ENCODE peak calls at places on chromosomes 6 and 20, in four cellular contexts. F is cardiac muscle cell; X is CD8-positive, alpha-beta memory T cell; V is GM12878. O is an unnamed sample.

GRCh38 chr6:29953001-29953436 is 10.7 kb downstream of the HLA-A start:
- DNase-seq in F (peak; percentile 46), X (no peak), V (no peak), O (no peak)

GRCh38 chr6:8082954-8083858 is 19.0 kb upstream of the BLOC1S5 start:
- DNase-seq in F (no peak), X (no peak), V (no peak), O (no peak)

GRCh38 chr20:59948828-59949720 is 8.9 kb downstream of the FAM217B start:
- DNase-seq in F (peak; percentile 60), X (peak; percentile 59), V (no peak), O (peak; percentile 75)

GRCh38 chr20:35979528-35979927 is 11.1 kb downstream of the CNBD2 start:
- DNase-seq in F (no peak), X (no peak), V (no peak), O (no peak)

GRCh38 chr6:168676552-168677317 is 235.8 kb downstream of the SMOC2 start:
- DNase-seq in F (no peak), X (no peak), V (no peak), O (no peak)

GRCh38 chr6:27668442-27669275 is 195.8 kb upstream of the ZNF184 start:
- DNase-seq in F (peak; percentile 50), X (no peak), V (no peak), O (peak; percentile 68)

GRCh38 chr6:119890470-119890869 is 540.9 kb upstream of the MAN1A1 start:
- DNase-seq in F (no peak), X (no peak), V (no peak), O (no peak)

GRCh38 chr6:2957696-2958330 is 13.6 kb downstream of the SERPINB6 start:
- DNase-seq in F (no peak), X (no peak), V (no peak), O (no peak)

GRCh38 chr20:53672484-53673129 is 79.0 kb upstream of the ZNF217 start:
- DNase-seq in F (no peak), X (no peak), V (no peak), O (no peak)

GRCh38 chr6:13725570-13725969 is 13.9 kb upstream of the RANBP9 start:
- DNase-seq in F (no peak), X (peak; percentile 64), V (no peak), O (peak; percentile 53)

GRCh38 chr20:6525447-6526303 is 241.8 kb upstream of the BMP2 start:
- DNase-seq in F (no peak), X (no peak), V (no peak), O (no peak)

GRCh38 chr6:145815875-145816274 is 1.3 kb upstream of the FBXO30 start:
- DNase-seq in F (no peak), X (no peak), V (no peak), O (no peak)
- H3K4me3 ChIP-seq in F (peak overlapping the region; percentile 67), X (peak overlapping the region; percentile 92), V (peak overlapping the region; percentile 97), O (peak overlapping the region; percentile 85)

DNA sequence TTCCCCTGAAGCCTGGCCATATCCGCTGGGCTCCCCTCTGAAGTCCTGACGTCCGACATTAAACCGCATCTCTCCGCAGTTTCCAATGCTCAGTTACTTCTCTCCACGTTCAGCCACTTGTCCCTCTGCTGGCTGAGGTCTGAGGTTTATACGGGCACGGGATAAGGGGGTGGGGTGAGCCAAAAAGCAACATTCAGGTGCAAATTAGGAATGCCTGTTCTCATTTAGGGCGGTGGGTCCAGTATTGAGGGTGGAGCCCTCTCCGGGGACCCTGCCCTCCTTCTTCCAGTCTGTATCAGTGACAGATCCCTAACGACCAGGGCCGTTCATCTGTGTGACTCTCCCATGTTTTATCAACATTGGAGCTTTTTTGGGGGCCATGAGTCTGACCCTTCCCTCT is 1454.4 kb downstream of the HACE1 start:
- DNase-seq in F (no peak), X (no peak), V (no peak), O (no peak)
- H3K4me3 ChIP-seq in F (no peak overlapping the region), X (no peak overlapping the region), V (no peak overlapping the region), O (no peak overlapping the region)

DNA sequence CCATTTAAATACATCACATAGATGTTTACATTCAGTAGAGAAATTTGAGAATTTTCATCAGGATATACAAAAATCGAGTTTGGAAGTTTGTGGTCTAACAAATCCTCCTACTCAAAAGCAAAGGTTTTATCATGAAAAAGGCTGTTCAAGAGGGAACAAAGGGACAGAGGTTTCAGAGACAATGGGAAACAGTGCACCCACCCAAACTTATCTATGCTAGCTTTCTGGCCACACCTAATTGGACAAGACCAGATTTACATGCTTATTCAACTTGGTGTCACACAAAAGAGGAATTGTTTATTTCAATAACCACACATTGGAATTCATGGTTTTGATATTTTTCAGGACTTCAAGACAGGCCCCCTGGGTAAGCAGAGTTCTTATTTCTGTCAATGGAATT is 28.4 kb upstream of the RSPO3 start:
- DNase-seq in F (no peak), X (no peak), V (no peak), O (no peak)
- H3K4me3 ChIP-seq in F (no peak overlapping the region), X (no peak overlapping the region), V (no peak overlapping the region), O (no peak overlapping the region)

GRCh38 chr20:9835302-9835701 is 3.6 kb downstream of the PAK5 start:
- DNase-seq in F (no peak), X (no peak), V (no peak), O (no peak)

GRCh38 chr20:9838035-9838377 is 870 bp downstream of the PAK5 start:
- DNase-seq in F (no peak), X (no peak), V (no peak), O (no peak)

GRCh38 chr20:9838378-9839295 is at the start of gene PAK5:
- DNase-seq in F (peak; percentile 95), X (no peak), V (no peak), O (no peak)

GRCh38 chr20:9839626-9840025 is 750 bp upstream of the PAK5 start:
- DNase-seq in F (no peak), X (no peak), V (no peak), O (no peak)

DNA sequence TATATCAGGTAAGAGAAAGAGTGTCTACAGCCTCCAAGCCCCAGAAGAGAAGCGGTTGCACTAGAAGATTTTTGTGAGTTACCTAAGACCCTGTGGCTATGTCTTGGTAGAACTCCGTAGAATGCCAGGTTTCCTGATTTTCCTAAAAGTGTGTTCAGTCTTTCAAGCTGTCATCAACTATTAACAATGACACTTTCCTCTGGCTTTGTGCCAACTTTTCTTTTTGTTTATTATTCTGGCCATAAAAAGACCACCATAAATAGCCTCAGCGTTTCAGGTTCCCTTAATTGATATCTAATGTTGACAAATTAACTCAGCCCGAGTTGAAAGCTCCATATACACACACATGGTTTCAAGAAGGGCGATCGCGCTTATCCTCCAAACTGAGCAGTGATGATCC is 1.2 kb downstream of the PAK5 start:
- DNase-seq in F (peak; percentile 4), X (no peak), V (no peak), O (no peak)
- H3K4me3 ChIP-seq in F (no peak overlapping the region), X (no peak overlapping the region), V (no peak overlapping the region), O (no peak overlapping the region)

DNA sequence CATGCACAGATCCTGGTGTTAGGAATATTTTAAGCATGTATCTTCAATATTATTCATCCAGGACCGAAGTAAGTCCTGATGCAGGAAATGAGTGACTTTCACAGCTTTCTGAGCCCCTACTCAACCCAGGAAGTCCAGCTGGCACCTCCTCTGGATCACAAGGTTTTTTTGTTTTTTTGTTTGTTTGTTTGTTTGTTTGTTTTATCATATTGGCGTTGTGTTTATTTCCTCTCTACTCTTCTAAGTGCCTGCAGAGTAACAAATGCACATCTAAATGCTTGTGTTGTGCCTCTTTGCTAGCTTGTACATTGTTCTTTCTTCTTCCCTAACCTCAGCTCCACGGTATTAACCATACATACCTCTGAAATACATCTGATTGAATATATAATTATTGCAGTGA is 594.3 kb upstream of the ADGRB3 start:
- DNase-seq in F (no peak), X (no peak), V (no peak), O (no peak)
- H3K4me3 ChIP-seq in F (no peak overlapping the region), X (no peak overlapping the region), V (no peak overlapping the region), O (no peak overlapping the region)

GRCh38 chr6:53773044-53773696 is 21.6 kb upstream of the LRRC1 start:
- DNase-seq in F (no peak), X (no peak), V (no peak), O (no peak)
- H3K4me3 ChIP-seq in F (no peak overlapping the region), X (no peak overlapping the region), V (no peak overlapping the region), O (no peak overlapping the region)

GRCh38 chr20:56412949-56413348 is 889 bp downstream of the CASS4 start:
- DNase-seq in F (no peak), X (no peak), V (no peak), O (no peak)
- H3K4me3 ChIP-seq in F (no peak overlapping the region), X (peak overlapping the region; percentile 83), V (no peak overlapping the region), O (no peak overlapping the region)

GRCh38 chr20:47356220-47356525 is 326 bp downstream of the ZMYND8 start:
- DNase-seq in F (no peak), X (no peak), V (no peak), O (no peak)
- H3K4me3 ChIP-seq in F (peak overlapping the region; percentile 23), X (peak overlapping the region; percentile 68), V (peak overlapping the region; percentile 77), O (peak overlapping the region; percentile 57)